ENCODE peak calls at places on chromosomes 5 and 9, in five cellular contexts. One of them, this sample, is unnamed.

GRCh38 chr5:122515709-122516431 is 203.8 kb downstream of the SNCAIP start:
- DNase-seq in uterus: peak
- DNase-seq in NB4: peak
- DNase-seq in colonic mucosa: no peak
- DNase-seq in A549: peak
- DNase-seq in this sample: peak

GRCh38 chr9:86321373-86321772 is 32.8 kb downstream of the TUT7 start:
- DNase-seq in uterus: no peak
- DNase-seq in NB4: no peak
- DNase-seq in colonic mucosa: no peak
- DNase-seq in A549: no peak
- DNase-seq in this sample: no peak

GRCh38 chr9:133699546-133699945 is 38.6 kb downstream of the SARDH start:
- DNase-seq in uterus: no peak
- DNase-seq in NB4: no peak
- DNase-seq in colonic mucosa: no peak
- DNase-seq in A549: no peak
- DNase-seq in this sample: no peak

GRCh38 chr5:27172708-27173107 is 134.3 kb upstream of the CDH9 start:
- DNase-seq in uterus: no peak
- DNase-seq in NB4: no peak
- DNase-seq in colonic mucosa: no peak
- DNase-seq in A549: no peak
- DNase-seq in this sample: no peak

GRCh38 chr9:77752566-77752965 is 104.4 kb upstream of the GNA14 start:
- DNase-seq in uterus: no peak
- DNase-seq in NB4: no peak
- DNase-seq in colonic mucosa: no peak
- DNase-seq in A549: no peak
- DNase-seq in this sample: no peak

GRCh38 chr9:32487981-32488380 is 38.0 kb downstream of the RIGI start:
- DNase-seq in uterus: no peak
- DNase-seq in NB4: no peak
- DNase-seq in colonic mucosa: no peak
- DNase-seq in A549: no peak
- DNase-seq in this sample: no peak

GRCh38 chr5:143356855-143357254 is 46.6 kb downstream of the NR3C1 start:
- DNase-seq in uterus: no peak
- DNase-seq in NB4: no peak
- DNase-seq in colonic mucosa: no peak
- DNase-seq in A549: no peak
- DNase-seq in this sample: no peak

GRCh38 chr9:105132576-105132975 is 111.9 kb upstream of the SLC44A1 start:
- DNase-seq in uterus: no peak
- DNase-seq in NB4: no peak
- DNase-seq in colonic mucosa: no peak
- DNase-seq in A549: peak
- DNase-seq in this sample: no peak

GRCh38 chr9:136740971-136741884 is 1.5 kb downstream of the LCN10 start:
- DNase-seq in uterus: no peak
- DNase-seq in NB4: no peak
- DNase-seq in colonic mucosa: no peak
- DNase-seq in A549: no peak
- DNase-seq in this sample: peak

GRCh38 chr5:6755941-6756340 is 42.7 kb downstream of the TENT4A start:
- DNase-seq in uterus: no peak
- DNase-seq in NB4: no peak
- DNase-seq in colonic mucosa: no peak
- DNase-seq in A549: no peak
- DNase-seq in this sample: no peak

GRCh38 chr9:35287986-35288515 is 126.2 kb downstream of the UNC13B start:
- DNase-seq in uterus: no peak
- DNase-seq in NB4: no peak
- DNase-seq in colonic mucosa: no peak
- DNase-seq in A549: no peak
- DNase-seq in this sample: no peak

GRCh38 chr9:136140966-136141365 is 22.3 kb upstream of the TMEM250 start:
- DNase-seq in uterus: no peak
- DNase-seq in NB4: no peak
- DNase-seq in colonic mucosa: no peak
- DNase-seq in A549: no peak
- DNase-seq in this sample: no peak

GRCh38 chr9:131500939-131501541 is 1.7 kb upstream of the POMT1 start:
- DNase-seq in uterus: no peak
- DNase-seq in NB4: peak
- DNase-seq in colonic mucosa: no peak
- DNase-seq in A549: no peak
- DNase-seq in this sample: no peak

GRCh38 chr9:136674786-136675349 is 12.2 kb downstream of the EGFL7 start:
- DNase-seq in uterus: peak
- DNase-seq in NB4: no peak
- DNase-seq in colonic mucosa: peak
- DNase-seq in A549: no peak
- DNase-seq in this sample: no peak

GRCh38 chr5:16690243-16690839 is 73.5 kb upstream of the RETREG1 start:
- DNase-seq in uterus: no peak
- DNase-seq in NB4: peak
- DNase-seq in colonic mucosa: peak
- DNase-seq in A549: peak
- DNase-seq in this sample: peak

GRCh38 chr9:21585756-21586752 is 103.9 kb upstream of the IFNE start:
- DNase-seq in uterus: no peak
- DNase-seq in NB4: no peak
- DNase-seq in colonic mucosa: no peak
- DNase-seq in A549: no peak
- DNase-seq in this sample: no peak

GRCh38 chr5:68369436-68370125 is 154.0 kb downstream of the PIK3R1 start:
- DNase-seq in uterus: no peak
- DNase-seq in NB4: no peak
- DNase-seq in colonic mucosa: no peak
- DNase-seq in A549: no peak
- DNase-seq in this sample: no peak

GRCh38 chr9:98867109-98867433 is 59.6 kb downstream of the GALNT12 start:
- DNase-seq in uterus: no peak
- DNase-seq in NB4: peak
- DNase-seq in colonic mucosa: no peak
- DNase-seq in A549: no peak
- DNase-seq in this sample: no peak

GRCh38 chr9:99013550-99013949 is 69.8 kb downstream of the COL15A1 start:
- DNase-seq in uterus: no peak
- DNase-seq in NB4: no peak
- DNase-seq in colonic mucosa: no peak
- DNase-seq in A549: no peak
- DNase-seq in this sample: no peak

GRCh38 chr9:105376893-105377292 is 70.9 kb upstream of the FSD1L start:
- DNase-seq in uterus: no peak
- DNase-seq in NB4: no peak
- DNase-seq in colonic mucosa: no peak
- DNase-seq in A549: no peak
- DNase-seq in this sample: no peak

GRCh38 chr5:65508978-65509377 is 27.3 kb upstream of the ADAMTS6 start:
- DNase-seq in uterus: no peak
- DNase-seq in NB4: no peak
- DNase-seq in colonic mucosa: no peak
- DNase-seq in A549: no peak
- DNase-seq in this sample: no peak

GRCh38 chr5:79985288-79985687 is 5.8 kb downstream of the MTX3 start:
- DNase-seq in uterus: no peak
- DNase-seq in NB4: no peak
- DNase-seq in colonic mucosa: no peak
- DNase-seq in A549: no peak
- DNase-seq in this sample: no peak

GRCh38 chr5:132019857-132020555 is 8.5 kb upstream of the ACSL6 start:
- DNase-seq in uterus: no peak
- DNase-seq in NB4: no peak
- DNase-seq in colonic mucosa: no peak
- DNase-seq in A549: no peak
- DNase-seq in this sample: peak

GRCh38 chr5:38751103-38751502 is 94.7 kb upstream of the OSMR start:
- DNase-seq in uterus: no peak
- DNase-seq in NB4: peak
- DNase-seq in colonic mucosa: no peak
- DNase-seq in A549: no peak
- DNase-seq in this sample: no peak
- TF ChIP-seq CTCF in uterus: no peak
- TF ChIP-seq CTCF in NB4: peak
- TF ChIP-seq CTCF in colonic mucosa: no peak
- TF ChIP-seq CTCF in A549: no peak
- TF ChIP-seq CTCF in this sample: no peak

GRCh38 chr9:124419832-124420489 is 4.7 kb upstream of the PSMB7 start:
- DNase-seq in uterus: no peak
- DNase-seq in NB4: peak
- DNase-seq in colonic mucosa: no peak
- DNase-seq in A549: no peak
- DNase-seq in this sample: no peak
- TF ChIP-seq CTCF in uterus: no peak
- TF ChIP-seq CTCF in NB4: no peak
- TF ChIP-seq CTCF in colonic mucosa: peak
- TF ChIP-seq CTCF in A549: no peak
- TF ChIP-seq CTCF in this sample: no peak

DNA sequence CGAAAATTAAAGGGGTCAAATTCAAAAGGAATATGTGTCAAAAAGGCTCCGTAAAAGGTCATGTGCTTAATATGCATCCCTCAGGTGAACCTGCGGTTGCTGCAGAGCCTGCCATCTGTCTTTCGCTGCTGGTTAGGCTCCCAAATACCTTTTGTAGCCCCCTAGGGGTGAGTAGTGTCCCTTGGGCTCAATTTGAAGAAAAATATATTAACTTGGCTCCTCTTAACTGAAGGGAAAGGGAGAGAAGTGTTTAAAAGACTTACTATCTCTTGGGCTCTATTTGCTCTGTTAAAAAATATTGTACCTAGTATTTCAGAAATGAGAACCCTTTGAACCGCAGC is 176.5 kb upstream of the ADAMTSL1 start:
- DNase-seq in uterus: no peak
- DNase-seq in NB4: peak
- DNase-seq in colonic mucosa: no peak
- DNase-seq in A549: peak
- DNase-seq in this sample: no peak
- TF ChIP-seq CTCF in uterus: no peak
- TF ChIP-seq CTCF in NB4: peak
- TF ChIP-seq CTCF in colonic mucosa: no peak
- TF ChIP-seq CTCF in A549: no peak
- TF ChIP-seq CTCF in this sample: no peak

DNA sequence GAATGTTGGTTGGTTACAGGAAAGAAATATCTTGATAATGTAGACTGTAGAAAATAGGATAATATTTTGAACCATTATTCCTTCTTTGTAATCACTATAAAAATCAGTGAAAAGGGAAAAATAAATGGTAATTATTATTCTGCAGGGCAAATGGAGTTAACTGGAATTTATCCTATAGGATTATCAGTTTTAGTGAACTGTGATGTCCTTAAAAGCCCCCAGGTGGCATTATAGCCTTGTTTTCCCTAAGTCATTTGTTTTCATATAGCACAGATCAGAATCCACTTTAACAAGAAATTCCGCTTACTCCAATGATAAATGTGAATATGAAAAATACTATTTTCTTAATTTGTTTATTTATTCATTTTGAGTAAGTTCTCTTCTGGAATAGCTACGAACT is 26.2 kb upstream of the WDR41 start:
- DNase-seq in uterus: no peak
- DNase-seq in NB4: peak
- DNase-seq in colonic mucosa: no peak
- DNase-seq in A549: peak
- DNase-seq in this sample: no peak
- TF ChIP-seq CTCF in uterus: no peak
- TF ChIP-seq CTCF in NB4: peak
- TF ChIP-seq CTCF in colonic mucosa: no peak
- TF ChIP-seq CTCF in A549: peak
- TF ChIP-seq CTCF in this sample: no peak